ENCODE peak calls at places on chromosomes 6 and 20, in five cellular contexts. L, B, N, V and I are unnamed samples.

GRCh38 chr6:33868143-33868542 is 64.3 kb upstream of the MLN start:
- DNase-seq in L (no peak), B (no peak), N (no peak), V (no peak), I (peak; percentile 19)

GRCh38 chr6:147023581-147023980 is 180.6 kb upstream of the STXBP5 start:
- DNase-seq in L (no peak), B (no peak), N (no peak), V (no peak), I (no peak)

GRCh38 chr20:49814057-49814675 is 1.5 kb downstream of the SLC9A8 start:
- DNase-seq in L (no peak), B (no peak), N (no peak), V (no peak), I (no peak)

GRCh38 chr20:23820493-23820892 is 6.0 kb downstream of the CST2 start:
- DNase-seq in L (no peak), B (no peak), N (no peak), V (peak; percentile 35), I (peak; percentile 5)

GRCh38 chr6:130834482-130835251 is 7.5 kb downstream of the SMLR1 start:
- DNase-seq in L (no peak), B (peak; percentile 85), N (no peak), V (no peak), I (no peak)

GRCh38 chr6:16819752-16820151 is 58.5 kb upstream of the ATXN1 start:
- DNase-seq in L (no peak), B (no peak), N (no peak), V (no peak), I (no peak)

GRCh38 chr20:42901689-42902518 is 287.8 kb downstream of the PTPRT start:
- DNase-seq in L (peak; percentile 18), B (peak; percentile 52), N (no peak), V (no peak), I (no peak)

GRCh38 chr20:62708591-62709536 is at the start of gene NTSR1:
- DNase-seq in L (no peak), B (no peak), N (no peak), V (no peak), I (no peak)

GRCh38 chr6:31135710-31136109 is 3.2 kb downstream of the PSORS1C2 start:
- DNase-seq in L (no peak), B (no peak), N (no peak), V (no peak), I (no peak)

GRCh38 chr6:35011096-35012041 is 122.3 kb downstream of the ANKS1A start:
- DNase-seq in L (no peak), B (no peak), N (no peak), V (no peak), I (peak; percentile 46)

GRCh38 chr20:35768731-35769664 is 2.8 kb upstream of the PHF20 start:
- DNase-seq in L (peak; percentile 85), B (peak; percentile 82), N (peak; percentile 84), V (peak; percentile 96), I (peak; percentile 99)

GRCh38 chr6:156662025-156662445 is 115.1 kb upstream of the ARID1B start:
- DNase-seq in L (peak; percentile 41), B (peak; percentile 50), N (peak; percentile 58), V (no peak), I (no peak)

GRCh38 chr6:139765825-139766285 is 391.4 kb upstream of the CITED2 start:
- DNase-seq in L (no peak), B (peak; percentile 70), N (no peak), V (no peak), I (peak; percentile 49)

GRCh38 chr6:21305827-21306469 is 287.6 kb upstream of the SOX4 start:
- DNase-seq in L (no peak), B (peak; percentile 70), N (no peak), V (peak; percentile 35), I (peak; percentile 61)

GRCh38 chr6:82114748-82115147 is 132.8 kb downstream of the IBTK start:
- DNase-seq in L (no peak), B (peak; percentile 77), N (no peak), V (no peak), I (no peak)

GRCh38 chr6:160789263-160790027 is 87.4 kb downstream of the PLG start:
- DNase-seq in L (no peak), B (no peak), N (no peak), V (no peak), I (no peak)

GRCh38 chr20:60481742-60482133 is 523.5 kb downstream of the CDH26 start:
- DNase-seq in L (no peak), B (no peak), N (no peak), V (no peak), I (no peak)

GRCh38 chr6:150207931-150208570 is 65.2 kb downstream of the PPP1R14C start:
- DNase-seq in L (no peak), B (no peak), N (no peak), V (no peak), I (peak; percentile 66)

GRCh38 chr6:159693894-159694545 is 979 bp upstream of the SOD2 start:
- DNase-seq in L (peak; percentile 78), B (peak; percentile 73), N (no peak), V (peak; percentile 19), I (peak; percentile 71)

GRCh38 chr6:49852975-49853374 is 13.4 kb downstream of the CRISP1 start:
- DNase-seq in L (no peak), B (no peak), N (no peak), V (no peak), I (no peak)

GRCh38 chr6:32046450-32047083 is 8.4 kb downstream of the CYP21A2 start:
- DNase-seq in L (peak; percentile 23), B (peak; percentile 31), N (no peak), V (peak; percentile 21), I (peak; percentile 49)

GRCh38 chr6:149317656-149318571 is at the start of gene TAB2:
- DNase-seq in L (peak; percentile 60), B (no peak), N (no peak), V (peak; percentile 23), I (peak; percentile 55)

GRCh38 chr20:44211177-44212039 is 837 bp upstream of the OSER1 start:
- DNase-seq in L (peak; percentile 55), B (no peak), N (no peak), V (peak; percentile 27), I (peak; percentile 38)

GRCh38 chr6:112232845-112233256 is 21.5 kb downstream of the LAMA4 start:
- DNase-seq in L (no peak), B (no peak), N (peak; percentile 82), V (peak; percentile 93), I (peak; percentile 84)
- H3K4me3 ChIP-seq in L (no peak overlapping the region), B (no peak overlapping the region), N (no peak overlapping the region), V (no peak overlapping the region), I (no peak overlapping the region)

DNA sequence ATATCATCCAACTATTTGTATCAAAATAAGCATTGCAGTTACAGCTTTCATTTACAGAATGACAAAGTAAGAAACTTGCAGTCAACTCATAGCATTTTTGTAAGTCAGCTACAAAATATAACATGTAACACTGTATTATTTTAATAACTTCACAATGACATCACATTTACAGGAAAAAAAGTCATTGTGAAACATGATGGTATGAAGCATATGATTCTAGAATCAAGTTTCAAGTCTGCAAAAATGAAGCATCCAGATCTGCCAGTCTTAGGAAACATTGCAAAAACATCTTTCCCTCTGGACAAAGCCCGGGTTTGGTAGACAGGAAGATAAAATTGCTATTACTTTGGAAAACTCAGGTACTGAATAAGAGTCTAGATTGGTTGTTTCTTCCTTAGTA is 263.9 kb upstream of the NT5E start:
- DNase-seq in L (no peak), B (no peak), N (no peak), V (peak; percentile 27), I (no peak)
- H3K4me3 ChIP-seq in L (no peak overlapping the region), B (no peak overlapping the region), N (no peak overlapping the region), V (no peak overlapping the region), I (no peak overlapping the region)

DNA sequence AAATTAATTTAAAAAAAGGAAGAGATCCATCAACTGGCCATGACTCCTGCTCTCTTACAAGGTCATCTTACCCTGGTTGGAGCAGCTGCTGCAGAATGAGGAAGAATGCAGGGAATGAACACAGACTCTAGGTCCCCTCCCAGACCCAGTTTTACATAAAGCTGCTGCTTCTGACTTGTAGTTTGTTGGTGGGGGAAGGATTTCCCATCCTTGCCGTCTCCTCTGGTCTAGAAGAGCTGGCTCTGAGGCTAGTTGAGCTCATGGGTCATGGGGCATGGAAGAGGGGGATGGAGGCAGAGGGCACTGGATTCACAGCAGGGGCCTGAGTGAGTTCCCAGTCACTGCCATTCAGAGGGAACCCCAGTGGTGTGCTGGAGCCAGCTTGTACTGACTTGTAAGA is 9.2 kb upstream of the GUCA1A start:
- DNase-seq in L (no peak), B (no peak), N (no peak), V (no peak), I (peak; percentile 58)
- H3K4me3 ChIP-seq in L (no peak overlapping the region), B (no peak overlapping the region), N (no peak overlapping the region), V (no peak overlapping the region), I (no peak overlapping the region)

GRCh38 chr20:57432480-57432873 is 41.3 kb downstream of the RBM38 start:
- DNase-seq in L (no peak), B (no peak), N (no peak), V (no peak), I (no peak)
- H3K4me3 ChIP-seq in L (no peak overlapping the region), B (no peak overlapping the region), N (no peak overlapping the region), V (no peak overlapping the region), I (peak overlapping the region; percentile 9)

DNA sequence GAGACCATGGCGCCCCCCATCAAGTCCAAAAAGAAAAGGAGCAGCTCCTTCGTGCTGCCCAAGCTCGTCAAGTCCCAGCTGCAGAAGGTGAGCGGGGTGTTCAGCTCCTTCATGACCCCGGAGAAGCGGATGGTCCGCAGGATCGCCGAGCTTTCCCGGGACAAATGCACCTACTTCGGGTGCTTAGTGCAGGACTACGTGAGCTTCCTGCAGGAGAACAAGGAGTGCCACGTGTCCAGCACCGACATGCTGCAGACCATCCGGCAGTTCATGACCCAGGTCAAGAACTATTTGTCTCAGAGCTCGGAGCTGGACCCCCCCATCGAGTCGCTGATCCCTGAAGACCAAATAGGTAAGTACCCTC is 41.7 kb upstream of the NAA20 start:
- DNase-seq in L (no peak), B (no peak), N (no peak), V (peak; percentile 56), I (no peak)
- H3K4me3 ChIP-seq in L (peak overlapping the region; percentile 19), B (no peak overlapping the region), N (peak overlapping the region; percentile 67), V (peak overlapping the region; percentile 86), I (peak overlapping the region; percentile 96)

DNA sequence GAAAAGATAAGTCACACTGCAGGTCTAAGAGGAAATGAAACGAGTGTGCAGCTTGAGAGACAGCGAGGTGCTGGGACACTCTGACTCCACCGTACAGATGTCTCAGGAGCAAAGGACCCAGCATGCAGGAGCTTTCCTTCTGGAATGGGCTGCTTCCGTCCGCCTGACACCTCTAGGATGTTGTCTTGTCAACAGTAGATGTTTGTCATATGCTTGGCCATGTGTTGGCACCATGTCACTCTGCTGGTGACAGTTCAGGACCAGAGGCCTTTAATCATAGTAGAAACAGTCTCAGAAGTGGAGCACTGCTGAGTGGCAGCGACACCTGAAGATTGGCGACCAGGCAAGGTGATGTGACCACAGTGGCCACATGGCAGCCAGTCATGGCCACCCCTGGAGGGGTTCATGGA is 46.7 kb downstream of the SLC24A3 start:
- DNase-seq in L (no peak), B (no peak), N (no peak), V (no peak), I (no peak)
- H3K4me3 ChIP-seq in L (no peak overlapping the region), B (no peak overlapping the region), N (no peak overlapping the region), V (no peak overlapping the region), I (no peak overlapping the region)